ENCODE peak calls at places on chromosomes 11 and 22, in five cellular contexts. Q is K562, R is H1, C is HepG2, D is GM12878. S is an unnamed sample.

GRCh38 chr11:105273660-105274280 is 134.2 kb upstream of the CARD18 start:
- DNase-seq in D (no peak), C (no peak), Q (no peak), R (no peak), S (no peak)

GRCh38 chr11:30016588-30017363 is at the start of gene KCNA4:
- DNase-seq in D (no peak), C (no peak), R (peak), Q (peak), S (peak)

GRCh38 chr11:91730071-91730470 is 494.5 kb upstream of the FAT3 start:
- DNase-seq in R (no peak), D (no peak), Q (no peak), C (no peak), S (no peak)

GRCh38 chr11:13386567-13386966 is 76.5 kb downstream of the BTBD10 start:
- DNase-seq in R (no peak), D (no peak), Q (no peak), C (peak), S (no peak)

GRCh38 chr11:70532066-70532440 is 133.7 kb downstream of the CTTN start:
- DNase-seq in Q (no peak), R (no peak), C (no peak), D (no peak), S (peak)

GRCh38 chr11:77446911-77447629 is 26.8 kb downstream of the PAK1 start:
- DNase-seq in Q (no peak), C (peak), D (no peak), R (no peak), S (no peak)

GRCh38 chr11:69819109-69819490 is at the start of gene FGF3:
- DNase-seq in Q (no peak), C (no peak), D (no peak), R (no peak), S (peak)

GRCh38 chr11:12175694-12176241 is 65.4 kb downstream of the MICAL2 start:
- DNase-seq in Q (no peak), C (no peak), D (no peak), R (no peak), S (no peak)

GRCh38 chr11:537622-538430 is 499 bp downstream of the LRRC56 start:
- DNase-seq in Q (no peak), D (no peak), C (no peak), R (no peak), S (no peak)

GRCh38 chr11:9516113-9516512 is 55.3 kb downstream of the ZNF143 start:
- DNase-seq in C (no peak), R (peak), D (no peak), Q (no peak), S (peak)

GRCh38 chr22:41752011-41752975 is 48.2 kb upstream of the CCDC134 start:
- DNase-seq in Q (no peak), D (peak), C (peak), R (no peak), S (no peak)

GRCh38 chr22:40009953-40010751 is 15.4 kb downstream of the FAM83F start:
- DNase-seq in D (no peak), C (no peak), Q (no peak), R (no peak), S (no peak)

GRCh38 chr11:2378527-2379210 is 1.6 kb downstream of the CD81 start:
- DNase-seq in Q (no peak), R (no peak), D (no peak), C (no peak), S (no peak)

GRCh38 chr22:29702931-29703594 is 16.7 kb upstream of the CABP7 start:
- DNase-seq in C (no peak), R (no peak), D (no peak), Q (no peak), S (peak)

GRCh38 chr11:9600651-9601040 is 27.2 kb downstream of the WEE1 start:
- DNase-seq in Q (no peak), D (peak), C (no peak), R (peak), S (no peak)

GRCh38 chr11:34792143-34792542 is 124.0 kb downstream of the APIP start:
- DNase-seq in Q (peak), D (no peak), C (no peak), R (no peak), S (peak)

GRCh38 chr11:60924110-60924905 is at the start of gene TMEM132A:
- DNase-seq in R (peak), D (no peak), C (peak), Q (peak), S (peak)

GRCh38 chr11:6197466-6198200 is 1.4 kb upstream of the OR52W1 start:
- DNase-seq in R (no peak), D (no peak), C (no peak), Q (no peak), S (no peak)

GRCh38 chr11:2687782-2688191 is 12.0 kb downstream of the KCNQ1OT1 start:
- DNase-seq in C (no peak), R (no peak), D (no peak), Q (no peak), S (peak)

GRCh38 chr22:27424319-27424718 is 377.2 kb downstream of the MN1 start:
- DNase-seq in R (no peak), Q (no peak), D (no peak), C (no peak), S (no peak)

GRCh38 chr11:40186401-40187091 is 1272.9 kb downstream of the LRRC4C start:
- DNase-seq in D (no peak), Q (no peak), C (peak), R (no peak), S (no peak)

GRCh38 chr11:102138677-102139076 is 28.4 kb downstream of the YAP1 start:
- DNase-seq in C (no peak), Q (no peak), D (no peak), R (no peak), S (no peak)

GRCh38 chr22:49942565-49943404 is 17.8 kb upstream of the PIM3 start:
- DNase-seq in C (peak), D (no peak), Q (no peak), R (no peak), S (no peak)

GRCh38 chr11:12318791-12319733 is 58.3 kb upstream of the PARVA start:
- DNase-seq in C (no peak), R (no peak), Q (no peak), D (no peak), S (peak)

GRCh38 chr11:112310414-112310813 is 49.8 kb upstream of the PLET1 start:
- DNase-seq in R (no peak), D (no peak), Q (no peak), C (no peak), S (no peak)

GRCh38 chr22:49705631-49706352 is 121.9 kb downstream of the BRD1 start:
- DNase-seq in Q (peak), C (no peak), D (no peak), R (no peak), S (no peak)

GRCh38 chr11:65425105-65425970 is 2.7 kb downstream of the NEAT1 start:
- DNase-seq in Q (no peak), D (no peak), C (no peak), R (no peak), S (peak)

GRCh38 chr11:1099519-1100355 is 25.1 kb downstream of the MUC2 start:
- DNase-seq in C (no peak), Q (no peak), R (no peak), D (no peak), S (no peak)

GRCh38 chr11:67634366-67635230 is 4.9 kb upstream of the NUDT8 start:
- DNase-seq in D (no peak), Q (no peak), R (no peak), C (no peak), S (no peak)

GRCh38 chr11:6531267-6531752 is 34.2 kb downstream of the DNHD1 start:
- DNase-seq in R (no peak), C (peak), D (peak), Q (peak), S (peak)

GRCh38 chr11:34438529-34439507 is at the start of gene CAT:
- DNase-seq in R (peak), D (peak), Q (peak), C (peak), S (peak)

GRCh38 chr11:66347425-66348276 is at the start of gene B4GAT1:
- DNase-seq in C (peak), D (peak), Q (peak), R (peak), S (peak)

GRCh38 chr22:31229402-31230140 is 17.5 kb downstream of the LIMK2 start:
- DNase-seq in D (no peak), Q (no peak), R (no peak), C (no peak), S (peak)

GRCh38 chr11:45266693-45267451 is 19.3 kb downstream of the SYT13 start:
- DNase-seq in D (no peak), Q (peak), R (peak), C (peak), S (peak)

GRCh38 chr11:33674035-33674814 is 26.4 kb downstream of the C11orf91 start:
- DNase-seq in D (no peak), Q (no peak), C (no peak), R (no peak), S (no peak)

GRCh38 chr11:1221848-1222311 is 986 bp upstream of the MUC5B start:
- DNase-seq in D (no peak), C (no peak), Q (no peak), R (peak), S (no peak)

GRCh38 chr11:102214623-102215022 is 102.7 kb upstream of the BIRC3 start:
- DNase-seq in R (no peak), Q (no peak), D (no peak), C (no peak), S (no peak)

GRCh38 chr11:10886652-10887250 is 28.9 kb upstream of the ZBED5 start:
- DNase-seq in Q (no peak), R (no peak), D (no peak), C (no peak), S (no peak)

GRCh38 chr11:46690702-46691101 is 9.7 kb downstream of the ARHGAP1 start:
- DNase-seq in Q (no peak), R (no peak), C (peak), D (no peak), S (no peak)

GRCh38 chr11:46694607-46695006 is 5.8 kb downstream of the ARHGAP1 start:
- DNase-seq in Q (no peak), R (no peak), D (no peak), C (no peak), S (no peak)

GRCh38 chr11:46694095-46694494 is 6.3 kb downstream of the ARHGAP1 start:
- DNase-seq in C (no peak), R (no peak), D (no peak), Q (no peak), S (no peak)

GRCh38 chr11:46693597-46694012 is 6.8 kb downstream of the ARHGAP1 start:
- DNase-seq in C (no peak), Q (no peak), R (no peak), D (no peak), S (no peak)

DNA sequence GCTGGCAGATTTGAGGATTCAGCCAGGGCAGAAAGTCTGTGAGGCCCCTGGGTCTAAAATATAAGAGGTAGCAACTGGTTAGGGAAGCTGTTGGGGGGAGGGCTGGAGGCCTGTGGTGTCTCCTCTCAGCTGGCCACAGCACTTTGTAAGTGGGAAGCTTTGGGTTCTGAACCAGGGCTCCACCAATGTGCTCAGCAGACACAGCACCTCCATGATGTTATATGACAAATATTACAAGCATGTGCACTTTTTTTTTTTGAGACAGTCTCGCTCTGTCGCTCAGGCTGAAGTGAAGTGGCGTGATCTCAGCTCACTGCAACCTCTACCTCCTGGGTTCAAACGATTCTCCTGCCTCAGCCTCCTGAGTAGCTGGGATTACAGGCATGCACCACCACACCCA is 8.0 kb downstream of the ARHGAP1 start:
- DNase-seq in D (no peak), R (no peak), C (no peak), Q (no peak), S (no peak)
- TF ChIP-seq CREB1 in D (no peak), R (no peak), C (no peak), Q (no peak), S (no peak)

DNA sequence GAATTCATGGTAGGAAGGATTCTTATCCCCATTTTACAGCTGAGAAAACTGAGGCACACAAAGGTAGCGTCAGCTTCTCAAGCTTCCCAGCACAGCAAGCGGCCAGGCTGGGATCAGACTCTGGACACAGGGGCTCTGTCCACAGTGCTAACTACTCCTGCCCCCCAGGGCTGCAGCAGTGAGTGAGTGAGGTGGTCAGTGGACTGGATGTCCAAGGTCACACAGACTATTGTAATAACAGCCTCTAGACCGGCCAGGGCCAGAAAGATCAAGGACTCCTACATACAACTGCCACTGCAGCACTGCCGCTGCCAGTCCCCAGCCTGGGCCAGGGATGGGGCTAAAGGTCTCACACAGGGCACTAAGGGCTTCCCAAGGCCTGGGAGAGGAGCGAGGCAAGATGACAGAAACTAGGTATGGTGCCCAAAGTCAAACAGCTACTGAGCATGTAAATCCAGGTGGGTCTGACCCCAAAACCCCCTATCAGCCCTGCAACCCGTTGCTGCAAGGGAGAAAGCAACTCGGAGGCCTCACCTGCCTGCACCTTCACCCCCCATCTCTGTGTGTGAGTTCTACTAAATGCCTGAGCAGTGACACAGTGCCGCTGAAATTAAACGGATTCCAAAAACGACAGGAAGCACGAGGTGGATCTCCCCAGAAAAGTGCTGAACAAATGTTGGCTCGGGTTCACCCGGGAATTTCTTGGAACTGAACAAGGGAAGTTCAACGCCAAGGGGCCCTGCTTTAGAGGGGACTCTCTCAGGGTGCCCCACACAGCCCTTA is 161.8 kb upstream of the GRK3 start:
- DNase-seq in R (no peak), C (peak), Q (no peak), D (no peak), S (no peak)
- H3K27ac ChIP-seq in R (no peak), C (peak), Q (peak), D (peak), S (peak)

DNA sequence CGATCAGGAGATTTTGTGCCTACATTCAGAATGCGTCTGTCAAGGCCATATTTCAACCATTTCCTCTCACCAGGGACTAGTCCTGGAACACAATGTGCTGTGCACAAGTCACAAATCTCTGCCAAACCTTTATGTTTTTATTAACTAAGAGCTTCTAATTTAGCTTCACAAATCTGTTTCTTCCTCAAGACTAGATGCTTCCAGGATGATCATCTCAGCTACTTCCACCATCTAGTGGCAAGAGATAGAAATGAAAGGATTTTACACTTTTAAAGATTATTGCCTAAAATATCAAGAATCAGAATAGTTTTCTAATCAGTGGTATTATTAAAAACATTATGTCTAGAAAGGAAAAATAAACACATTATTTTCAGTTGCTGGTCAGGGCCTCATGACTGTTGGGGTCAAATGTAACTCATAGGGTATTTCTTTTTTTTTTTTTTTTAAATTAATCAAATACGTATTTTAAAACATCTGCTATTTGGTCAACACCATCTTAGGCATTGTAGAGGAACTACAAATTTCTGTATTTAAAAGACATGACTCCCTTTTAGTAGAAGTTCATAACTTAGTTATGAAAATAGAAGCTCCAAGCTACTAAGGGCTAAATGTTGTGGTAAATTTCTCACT is 1102.6 kb downstream of the DLG2 start:
- DNase-seq in Q (no peak), C (no peak), D (no peak), R (no peak), S (peak)
- TF ChIP-seq CREB1 in Q (no peak), C (no peak), D (no peak), R (no peak), S (no peak)

DNA sequence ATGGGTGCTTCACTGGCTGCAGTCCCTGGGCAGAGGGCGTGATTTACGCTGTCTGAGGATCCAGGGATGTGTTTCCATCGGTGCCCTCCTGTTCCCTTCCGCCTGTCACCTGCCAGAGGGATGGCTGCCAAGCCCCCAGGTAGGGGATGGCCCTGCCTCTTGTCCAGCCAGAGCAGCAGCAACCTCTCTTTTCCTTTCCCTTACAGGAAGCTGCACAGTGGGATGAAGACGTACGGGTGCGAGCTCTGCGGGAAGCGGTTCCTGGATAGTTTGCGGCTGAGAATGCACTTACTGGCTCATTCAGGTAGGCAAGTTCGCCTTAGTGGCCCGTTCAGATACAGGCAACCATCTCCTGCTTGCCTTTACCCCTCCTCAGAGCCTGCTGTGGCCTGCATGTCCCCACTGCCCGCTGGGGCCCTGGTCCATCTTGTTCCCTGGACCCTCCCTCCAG is 96.6 kb downstream of the ZBTB16 start:
- DNase-seq in C (no peak), Q (no peak), R (no peak), D (no peak), S (no peak)
- H3K27ac ChIP-seq in C (no peak), Q (no peak), R (no peak), D (no peak), S (no peak)